ENCODE peak calls at places on chromosomes 2 and 18, in five cellular contexts. K is AG09319; M is HCT116; R is ovary; P is CD8-positive, alpha-beta T cell. N is an unnamed sample.

GRCh38 chr18:74598350-74599001 is 806 bp downstream of the ZNF407 start:
- DNase-seq in P (peak), R (peak), K (no peak), M (peak), N (peak)

GRCh38 chr18:23573948-23574431 is 12.3 kb downstream of the NPC1 start:
- DNase-seq in M (no peak), P (peak), K (no peak), R (no peak), N (no peak)

GRCh38 chr2:232624554-232624842 is 8.9 kb upstream of the EFHD1 start:
- DNase-seq in P (no peak), R (no peak), M (no peak), K (no peak), N (no peak)

GRCh38 chr2:210324458-210324857 is 9.5 kb upstream of the MYL1 start:
- DNase-seq in P (no peak), M (no peak), R (no peak), K (no peak), N (no peak)

GRCh38 chr2:62034715-62035114 is 129.2 kb downstream of the COMMD1 start:
- DNase-seq in P (no peak), R (no peak), K (no peak), M (no peak), N (no peak)

GRCh38 chr2:218036371-218036770 is 32.7 kb upstream of the RUFY4 start:
- DNase-seq in K (no peak), R (no peak), P (no peak), M (no peak), N (no peak)

GRCh38 chr2:152376968-152377367 is 42.0 kb downstream of the FMNL2 start:
- DNase-seq in K (no peak), R (no peak), P (no peak), M (no peak), N (no peak)

GRCh38 chr2:72750977-72751639 is 74.7 kb downstream of the EXOC6B start:
- DNase-seq in R (no peak), K (no peak), M (no peak), P (no peak), N (no peak)

GRCh38 chr2:150120271-150120950 is 367.1 kb downstream of the RND3 start:
- DNase-seq in M (no peak), P (no peak), R (no peak), K (no peak), N (no peak)

DNA sequence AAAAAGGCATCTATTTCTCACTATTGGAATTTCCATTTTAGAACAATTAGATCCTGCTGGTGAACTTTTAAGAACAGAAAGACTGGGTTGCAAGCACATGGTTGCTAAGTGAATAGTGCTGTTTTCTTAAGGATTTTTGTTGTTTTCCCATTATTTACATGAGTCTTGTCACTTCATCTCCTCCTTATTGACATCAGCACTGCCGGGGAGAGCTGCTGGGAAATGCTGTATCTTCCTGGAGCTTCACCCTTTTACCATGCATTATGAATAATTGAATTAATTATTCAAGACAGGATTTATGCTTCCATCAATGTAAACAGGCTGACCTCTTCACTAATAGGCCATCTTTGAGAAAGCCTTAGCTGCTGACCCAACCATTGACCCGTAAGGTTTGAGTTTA is 365.4 kb upstream of the SYT4 start:
- DNase-seq in R (no peak), K (no peak), M (no peak), P (no peak), N (no peak)
- TF ChIP-seq CTCF in R (no peak), K (no peak), M (no peak), P (no peak), N (no peak)

DNA sequence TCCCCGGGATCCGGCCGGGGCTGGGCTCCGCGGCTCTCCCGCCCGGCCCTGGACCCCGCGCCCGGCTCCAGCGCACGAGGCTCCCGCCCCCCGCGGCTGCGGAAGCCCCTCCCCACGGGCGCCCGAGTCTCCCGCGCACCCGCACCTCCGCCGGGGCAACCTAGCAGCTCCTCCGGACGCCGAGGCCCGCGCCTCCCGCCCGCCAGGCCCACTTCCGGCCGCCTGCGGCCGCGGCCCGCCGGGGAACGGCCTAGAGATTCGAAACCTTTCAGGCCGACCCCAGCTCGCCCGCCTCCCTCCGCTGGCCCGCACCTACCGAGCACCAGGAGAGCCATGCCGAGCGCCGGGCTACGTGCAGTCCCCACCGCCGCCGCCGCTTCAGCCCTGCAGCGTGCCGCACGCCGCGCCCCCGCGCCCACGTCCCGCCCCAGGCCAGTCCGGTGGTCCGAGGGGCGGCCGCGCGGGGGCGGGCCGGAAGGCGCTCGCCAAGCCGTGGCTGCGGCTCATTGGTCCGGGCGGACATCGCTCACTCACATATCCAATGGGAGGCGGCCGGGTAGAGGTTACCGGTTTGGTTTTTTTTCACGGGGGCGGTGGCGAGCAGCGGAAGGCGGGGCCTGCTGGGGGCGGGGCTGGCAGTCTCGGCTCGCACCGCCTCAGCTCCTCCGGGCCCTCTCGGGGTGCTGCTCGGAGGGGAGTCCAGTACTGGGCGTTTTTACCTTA is at the start of gene PDIA6:
- DNase-seq in P (peak), K (peak), R (peak), M (peak), N (peak)
- TF ChIP-seq CTCF in P (no peak), K (no peak), R (peak), M (no peak), N (no peak)

DNA sequence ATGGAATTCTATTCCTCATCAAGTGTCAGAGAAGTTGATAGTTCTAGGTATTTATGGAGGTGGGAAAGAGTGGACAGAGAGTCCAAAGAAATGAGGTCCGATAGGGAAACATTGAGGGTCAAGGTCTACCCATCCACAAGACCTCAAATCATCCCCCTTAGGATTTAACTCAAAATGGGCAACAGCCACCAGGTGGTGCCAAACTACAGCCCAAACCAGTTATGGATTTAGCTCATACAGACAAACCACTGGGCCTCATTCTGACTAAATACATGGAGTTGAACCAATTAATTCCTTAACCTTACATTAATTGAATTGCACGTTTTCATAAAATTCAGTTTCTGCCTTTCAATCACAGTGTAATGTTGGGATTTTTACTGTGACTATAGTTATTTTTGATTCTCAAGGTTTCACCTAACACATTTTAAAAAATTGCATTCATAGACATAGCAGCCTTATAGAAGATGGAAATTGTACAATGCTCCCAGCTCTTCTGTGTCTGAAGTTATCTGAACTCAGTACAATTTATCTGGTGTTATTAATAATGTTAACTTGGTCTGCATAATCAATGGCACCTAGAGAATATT is 98.2 kb upstream of the HNMT start:
- DNase-seq in R (peak), P (peak), M (peak), K (peak), N (peak)
- TF ChIP-seq CTCF in R (no peak), P (peak), M (peak), K (peak), N (peak)

GRCh38 chr18:24757134-24757533 is 296.7 kb downstream of the HRH4 start:
- DNase-seq in M (no peak), P (no peak), R (no peak), K (no peak), N (no peak)
- TF ChIP-seq CTCF in M (no peak), P (no peak), R (no peak), K (no peak), N (no peak)

GRCh38 chr2:25671622-25672021 is 1.8 kb downstream of the DTNB start:
- DNase-seq in M (no peak), R (no peak), K (no peak), P (no peak), N (no peak)

GRCh38 chr2:25674003-25674362 is 606 bp upstream of the DTNB start:
- DNase-seq in M (no peak), K (no peak), R (no peak), P (no peak), N (no peak)

GRCh38 chr2:25672500-25673169 is 742 bp downstream of the DTNB start:
- DNase-seq in M (no peak), P (peak), K (no peak), R (peak), N (peak)

GRCh38 chr2:25669520-25669919 is 3.9 kb downstream of the DTNB start:
- DNase-seq in K (no peak), R (no peak), P (no peak), M (no peak), N (no peak)

DNA sequence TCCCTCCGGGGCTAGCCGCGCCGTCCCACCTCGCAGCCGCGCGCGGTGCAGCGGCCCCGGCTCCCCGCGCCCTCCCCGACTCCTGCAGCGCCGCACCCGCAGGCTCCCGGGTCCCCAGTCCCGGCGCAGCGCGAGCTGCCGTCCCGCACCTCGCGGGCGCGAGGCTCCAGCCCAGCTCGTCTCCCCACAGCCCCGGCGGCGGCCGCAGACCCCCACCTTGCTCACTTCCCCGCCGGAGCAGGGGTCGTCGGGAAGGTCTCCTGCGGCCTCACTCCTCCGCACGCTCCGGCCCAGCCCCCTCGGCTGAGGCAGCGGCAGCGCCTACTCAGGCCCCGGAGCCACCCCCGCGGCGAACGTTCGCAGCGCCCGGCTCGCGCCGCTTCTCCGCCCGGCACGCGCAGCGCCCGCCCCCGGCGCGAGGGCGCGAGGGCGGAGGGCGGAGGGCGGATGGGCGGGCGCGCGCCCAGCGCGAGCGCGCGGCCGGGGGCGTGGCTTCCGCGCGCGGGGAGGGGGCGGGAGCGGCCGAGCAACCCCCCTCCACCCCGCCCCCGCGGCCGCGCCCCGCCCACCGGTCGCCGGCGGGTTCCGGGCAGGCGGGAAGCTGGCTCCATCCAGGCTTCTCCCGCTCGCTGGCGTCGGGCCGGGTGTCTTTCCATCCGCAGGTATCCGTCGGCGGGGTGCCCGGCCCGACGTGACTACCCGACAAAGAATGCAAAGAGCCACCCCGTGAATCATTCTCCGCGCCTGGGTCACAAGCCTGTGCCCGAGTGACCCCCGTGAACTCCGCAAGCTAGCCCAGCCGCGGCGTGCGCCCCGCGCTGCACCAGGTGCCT is at the start of gene DTNB:
- DNase-seq in K (no peak), P (peak), R (peak), M (no peak), N (peak)
- TF ChIP-seq CTCF in K (no peak), P (no peak), R (no peak), M (no peak), N (no peak)

DNA sequence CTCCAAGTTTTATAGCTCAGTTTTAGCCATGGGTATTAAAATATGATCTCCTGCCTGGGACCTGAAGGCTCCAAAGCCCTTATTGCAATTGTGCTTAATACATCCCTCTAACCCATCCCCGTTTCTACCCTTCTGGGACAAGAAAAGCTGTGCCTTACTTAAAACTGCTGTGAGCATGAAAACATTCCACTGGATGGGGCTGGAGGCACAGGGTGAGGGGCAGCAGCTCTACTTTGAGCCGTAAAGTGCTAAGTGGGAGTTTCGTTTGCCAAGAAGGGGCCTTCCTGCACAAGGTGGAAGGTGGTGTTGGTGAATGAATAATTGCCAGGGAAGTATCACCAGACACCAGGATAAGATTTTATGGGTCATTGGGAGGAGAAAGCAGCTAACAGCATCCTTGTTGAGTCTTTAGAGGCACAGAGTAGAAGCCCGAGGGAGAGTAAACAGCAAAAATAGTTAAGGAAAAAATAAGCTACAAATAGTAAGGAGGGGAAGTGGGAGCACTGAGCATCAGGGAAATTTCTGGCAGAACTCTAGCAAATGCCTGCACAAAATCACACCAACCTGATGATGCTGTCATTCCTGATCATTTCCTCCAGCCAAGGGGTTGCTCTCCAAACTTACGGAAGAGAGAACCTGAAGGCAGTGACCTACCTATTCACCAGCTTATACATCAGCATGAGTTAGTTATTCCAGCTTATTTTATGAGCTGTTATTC is 218.4 kb downstream of the MREG start:
- DNase-seq in K (no peak), R (no peak), M (no peak), P (no peak), N (no peak)
- TF ChIP-seq CTCF in K (no peak), R (no peak), M (no peak), P (no peak), N (no peak)

DNA sequence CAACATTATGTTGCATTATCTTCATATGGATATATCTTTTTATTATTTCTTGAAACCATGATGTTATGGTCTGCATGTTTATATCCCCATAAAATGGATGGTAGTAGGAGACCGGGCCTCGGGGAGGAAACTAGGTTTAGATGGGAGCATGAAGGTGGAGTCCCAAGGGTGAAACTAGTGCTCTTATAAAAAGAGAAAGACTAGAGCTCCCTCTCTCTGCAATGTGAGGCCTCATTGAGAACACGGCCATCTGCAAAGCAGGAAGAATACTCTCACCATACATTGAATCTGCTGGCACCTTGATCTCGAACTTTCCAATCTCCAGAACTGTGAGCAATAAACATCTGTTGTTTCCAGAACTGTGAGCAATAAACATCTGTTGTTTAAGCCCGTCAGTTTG is 64.0 kb downstream of the NXPH2 start:
- DNase-seq in P (no peak), M (peak), R (no peak), K (no peak), N (no peak)
- TF ChIP-seq CTCF in P (no peak), M (peak), R (no peak), K (no peak), N (no peak)

GRCh38 chr2:122366427-122366826 is 611.0 kb downstream of the TSN start:
- DNase-seq in R (no peak), M (no peak), P (no peak), K (no peak), N (no peak)

GRCh38 chr2:122358729-122359128 is 603.3 kb downstream of the TSN start:
- DNase-seq in M (no peak), K (no peak), R (no peak), P (no peak), N (no peak)

GRCh38 chr2:122368576-122369243 is 613.3 kb downstream of the TSN start:
- DNase-seq in P (no peak), K (no peak), M (no peak), R (no peak), N (no peak)

GRCh38 chr2:122363885-122364284 is 608.4 kb downstream of the TSN start:
- DNase-seq in R (no peak), K (no peak), P (no peak), M (no peak), N (no peak)
- TF ChIP-seq CTCF in R (no peak), K (no peak), P (no peak), M (no peak), N (no peak)

GRCh38 chr18:63520053-63520452 is 22.1 kb upstream of the SERPINB12 start:
- DNase-seq in M (no peak), K (no peak), P (no peak), R (no peak), N (no peak)

GRCh38 chr18:63518178-63519012 is 23.8 kb upstream of the SERPINB12 start:
- DNase-seq in M (peak), R (peak), P (peak), K (peak), N (peak)

GRCh38 chr18:63528863-63529492 is 13.2 kb upstream of the SERPINB12 start:
- DNase-seq in R (no peak), M (no peak), K (no peak), P (no peak), N (no peak)

DNA sequence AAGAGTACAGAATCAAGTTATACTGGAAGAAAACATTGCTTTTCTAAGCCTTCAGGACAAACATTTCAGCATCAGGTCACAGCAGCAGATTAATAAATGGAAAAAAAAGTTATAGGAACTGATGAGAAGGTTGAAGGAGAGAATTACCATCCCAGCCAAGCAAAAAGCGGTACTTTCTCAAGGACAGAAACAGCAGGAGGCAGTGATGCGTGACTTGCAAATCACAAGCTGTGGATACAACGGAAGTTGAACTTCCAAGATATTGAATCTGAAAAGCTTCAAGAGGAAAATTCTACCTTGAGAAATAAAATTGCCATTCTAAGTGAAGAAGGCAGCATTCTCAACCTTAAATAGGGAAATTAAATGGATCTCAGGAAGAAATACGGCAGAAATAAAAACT is 18.5 kb upstream of the SERPINB12 start:
- DNase-seq in K (no peak), M (no peak), P (no peak), R (no peak), N (no peak)
- TF ChIP-seq CTCF in K (no peak), M (no peak), P (no peak), R (no peak), N (no peak)